ENCODE peak calls at places on chromosomes 4 and X, in seven cellular contexts. U, L, V, Q, D, Z and M are unnamed samples.

GRCh38 chrX:134782796-134783195 is 124.5 kb upstream of the PLAC1 start:
- DNase-seq in V (no peak), Z (no peak), D (no peak), L (no peak), Q (peak; percentile 35), U (no peak), M (no peak)

GRCh38 chr4:189765271-189765670 is 175.4 kb upstream of the FRG1 start:
- DNase-seq in L (no peak), Z (no peak), Q (no peak), V (no peak), U (no peak), D (no peak), M (no peak)

GRCh38 chr4:110073045-110073845 is 125.2 kb downstream of the ELOVL6 start:
- DNase-seq in V (no peak), Z (peak; percentile 48), L (no peak), D (no peak), Q (no peak), U (no peak), M (peak; percentile 49)

GRCh38 chrX:13693341-13693871 is 4.5 kb downstream of the RAB9A start:
- DNase-seq in L (no peak), Z (no peak), D (no peak), V (no peak), U (no peak), Q (no peak), M (peak; percentile 12)

GRCh38 chrX:95058815-95059214 is 1384.8 kb downstream of the FAM133A start:
- DNase-seq in Z (no peak), U (no peak), L (no peak), Q (no peak), D (no peak), V (no peak), M (no peak)

GRCh38 chr4:176949022-176949421 is 156.3 kb upstream of the VEGFC start:
- DNase-seq in D (no peak), V (no peak), L (no peak), Q (no peak), U (no peak), Z (peak; percentile 28), M (no peak)

GRCh38 chr4:30429813-30430466 is 290.2 kb upstream of the PCDH7 start:
- DNase-seq in V (peak; percentile 38), L (no peak), D (no peak), Z (no peak), U (no peak), Q (no peak), M (no peak)

GRCh38 chrX:22629105-22629725 is 356.5 kb downstream of the CBLL2 start:
- DNase-seq in D (no peak), Z (no peak), V (no peak), L (no peak), Q (no peak), U (no peak), M (no peak)

GRCh38 chr4:73944061-73944875 is 37.6 kb downstream of the PF4 start:
- DNase-seq in L (no peak), Z (peak; percentile 28), Q (peak; percentile 37), V (no peak), D (peak; percentile 63), U (no peak), M (peak; percentile 12)

GRCh38 chr4:175413561-175413960 is 398.5 kb downstream of the GPM6A start:
- DNase-seq in D (no peak), U (no peak), L (no peak), Q (no peak), Z (no peak), V (no peak), M (no peak)

GRCh38 chrX:152573866-152574265 is 63.8 kb upstream of the GABRQ start:
- DNase-seq in U (no peak), L (no peak), Q (no peak), Z (no peak), D (no peak), V (no peak), M (no peak)

GRCh38 chr4:80202784-80203553 is 5.7 kb downstream of the PRDM8 start:
- DNase-seq in Z (no peak), D (peak; percentile 57), U (peak; percentile 9), L (no peak), Q (no peak), V (no peak), M (no peak)

GRCh38 chrX:21715825-21716224 is 42.1 kb downstream of the SMPX start:
- DNase-seq in D (no peak), V (no peak), L (no peak), Q (no peak), Z (no peak), U (no peak), M (no peak)

GRCh38 chrX:13427441-13428054 is 107.7 kb upstream of the ATXN3L start:
- DNase-seq in U (no peak), L (no peak), Z (no peak), Q (peak; percentile 30), V (no peak), D (no peak), M (no peak)

GRCh38 chrX:49880668-49881067 is 1.4 kb downstream of the USP27X start:
- DNase-seq in D (no peak), U (no peak), L (no peak), Q (no peak), V (no peak), Z (no peak), M (no peak)

GRCh38 chr4:4861592-4862551 is 2.4 kb downstream of the MSX1 start:
- DNase-seq in D (no peak), V (no peak), U (no peak), Z (peak; percentile 2), Q (no peak), L (no peak), M (no peak)

GRCh38 chr4:4860803-4861591 is 1.5 kb downstream of the MSX1 start:
- DNase-seq in L (peak; percentile 37), Z (peak; percentile 50), U (no peak), Q (no peak), D (no peak), V (no peak), M (no peak)

GRCh38 chr4:4859799-4860380 is 425 bp downstream of the MSX1 start:
- DNase-seq in Q (peak; percentile 27), D (no peak), U (no peak), L (no peak), V (no peak), Z (peak; percentile 30), M (no peak)

GRCh38 chr4:4859010-4859798 is at the start of gene MSX1:
- DNase-seq in V (peak; percentile 60), Z (peak; percentile 92), Q (peak; percentile 91), L (peak; percentile 87), D (peak; percentile 83), U (no peak), M (peak; percentile 88)

GRCh38 chr4:4860381-4860802 is 927 bp downstream of the MSX1 start:
- DNase-seq in U (no peak), L (no peak), Z (no peak), Q (no peak), V (no peak), D (no peak), M (no peak)
- H3K27ac ChIP-seq in U (no peak overlapping the region), L (peak overlapping the region; percentile 83), Z (peak overlapping the region; percentile 87), Q (no peak overlapping the region), V (peak overlapping the region; percentile 94), D (no peak overlapping the region), M (peak overlapping the region; percentile 9)

DNA sequence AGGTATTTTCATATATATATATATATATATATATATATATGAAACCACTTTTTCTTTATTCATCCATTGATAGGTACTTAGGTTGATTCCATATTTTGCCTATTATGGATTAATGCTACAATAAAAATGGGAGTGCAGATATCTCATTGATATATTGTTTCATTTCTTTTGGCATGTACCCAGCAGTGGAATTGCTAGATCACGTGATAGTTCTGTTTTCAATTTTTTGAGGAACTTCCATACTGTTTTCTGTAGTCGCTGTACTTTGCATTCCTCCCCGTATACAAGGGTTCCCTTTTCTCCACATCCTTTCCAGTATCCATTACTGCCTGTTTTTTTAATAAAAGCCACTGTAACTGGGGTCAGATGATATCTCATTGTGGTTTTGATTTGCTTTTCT is 124.5 kb downstream of the GABRB1 start:
- DNase-seq in Z (no peak), U (no peak), D (no peak), Q (no peak), L (no peak), V (no peak), M (no peak)
- TF ChIP-seq POLR2A in Z (no peak), U (no peak), D (no peak), Q (no peak), L (no peak), V (no peak), M (no peak)

DNA sequence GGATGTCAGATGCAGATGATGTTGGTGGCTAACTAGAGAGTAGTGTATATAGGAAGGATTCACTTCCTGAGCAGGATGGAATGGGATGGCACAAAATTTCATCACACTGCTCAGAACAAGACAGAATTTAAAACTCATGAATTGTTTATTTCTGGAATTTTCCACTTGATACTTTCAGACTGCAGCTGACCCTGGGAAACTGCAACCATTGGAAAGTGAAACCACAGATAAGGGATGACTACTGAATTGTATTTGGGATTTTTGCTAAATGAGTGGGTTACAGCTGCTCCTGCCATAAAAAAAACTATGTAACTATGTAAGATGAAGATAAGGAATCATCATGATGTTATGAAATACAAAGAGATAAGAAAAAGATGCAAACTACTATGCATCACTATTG is 51.4 kb downstream of the NPY5R start:
- DNase-seq in Z (no peak), V (no peak), U (no peak), D (no peak), L (no peak), Q (no peak), M (no peak)
- H3K27ac ChIP-seq in Z (no peak overlapping the region), V (no peak overlapping the region), U (no peak overlapping the region), D (no peak overlapping the region), L (no peak overlapping the region), Q (no peak overlapping the region), M (no peak overlapping the region)

DNA sequence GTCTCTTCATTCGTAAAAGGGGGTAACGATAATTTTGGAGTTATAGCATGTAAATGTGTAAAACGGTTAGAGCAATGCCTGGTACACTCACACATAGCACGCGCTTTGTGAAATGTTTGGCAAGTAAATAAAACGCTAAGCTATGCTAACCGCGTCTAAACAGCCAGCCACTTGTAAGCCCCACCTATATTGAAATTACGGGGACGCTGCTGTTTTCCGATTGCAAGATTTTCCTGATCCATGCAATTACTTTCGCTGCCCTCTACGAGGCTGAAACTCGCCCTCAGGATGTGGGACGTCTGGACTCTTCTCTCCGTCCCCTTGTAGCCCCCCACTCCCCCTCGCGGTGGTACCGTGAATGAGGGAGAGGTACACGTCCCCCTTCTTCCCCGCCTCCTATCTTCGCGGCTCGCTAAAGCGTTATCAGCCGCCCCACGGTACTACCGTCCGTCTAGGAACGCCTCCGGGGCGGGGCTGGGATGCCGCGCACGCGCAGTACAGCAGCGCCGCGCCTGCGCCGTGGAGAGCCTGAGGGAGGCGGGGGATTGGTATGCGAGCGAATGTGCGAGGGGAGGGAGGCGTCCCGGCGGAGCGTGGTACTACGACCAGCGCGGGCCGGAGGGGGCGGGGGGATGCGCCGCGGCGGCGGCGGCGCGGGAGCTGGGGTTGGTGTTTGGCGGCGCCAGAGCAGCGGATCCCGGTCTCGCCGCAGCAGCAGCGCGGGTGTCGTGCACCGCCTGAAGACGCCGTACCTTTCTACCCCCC is at the start of gene STIM2:
- DNase-seq in Z (peak; percentile 97), V (peak; percentile 93), U (peak; percentile 71), Q (peak; percentile 98), L (peak; percentile 95), D (peak; percentile 98), M (peak; percentile 95)
- TF ChIP-seq POLR2A in Z (peak; percentile 94), V (peak; percentile 49), U (peak; percentile 78), Q (peak; percentile 80), L (peak; percentile 70), D (peak; percentile 75), M (no peak)

GRCh38 chr4:2935762-2936743 is 27.2 kb downstream of the NOP14 start:
- DNase-seq in Q (peak; percentile 81), U (no peak), L (no peak), Z (no peak), D (peak; percentile 38), V (peak; percentile 69), M (no peak)
- H3K27ac ChIP-seq in Q (peak overlapping the region; percentile 68), U (peak overlapping the region; percentile 93), L (no peak overlapping the region), Z (no peak overlapping the region), D (peak overlapping the region; percentile 84), V (peak overlapping the region; percentile 96), M (no peak overlapping the region)

GRCh38 chr4:173371292-173372192 is 788 bp downstream of the SAP30 start:
- DNase-seq in L (peak; percentile 68), Z (peak; percentile 81), D (peak; percentile 81), V (no peak), Q (peak; percentile 65), U (no peak), M (peak; percentile 75)
- TF ChIP-seq POLR2A in L (peak; percentile 42), Z (no peak), D (no peak), V (no peak), Q (no peak), U (no peak), M (no peak)